ENCODE peak calls at places on chromosomes 5 and 9, in five cellular contexts. D, T, N, K and X are unnamed samples. For H3K4me1, the result is how much of the 10 kb centered on the place peaks cover.

GRCh38 chr9:107807183-107807582 is 317.6 kb upstream of the KLF4 start:
- DNase-seq in D (no peak), T (no peak), N (no peak), K (no peak), X (no peak)

GRCh38 chr9:14315754-14316573 is 2.0 kb upstream of the NFIB start:
- DNase-seq in D (peak), T (peak), N (peak), K (peak), X (peak)

GRCh38 chr9:88041447-88041846 is 67.1 kb upstream of the CDK20 start:
- DNase-seq in D (no peak), T (no peak), N (no peak), K (no peak), X (no peak)

GRCh38 chr9:20611751-20612287 is 10.5 kb downstream of the MLLT3 start:
- DNase-seq in D (no peak), T (no peak), N (no peak), K (no peak), X (no peak)

GRCh38 chr5:94113-94892 is 2.3 kb downstream of the PLEKHG4B start:
- DNase-seq in D (no peak), T (no peak), N (no peak), K (no peak), X (no peak)

GRCh38 chr5:125439243-125439642 is 692.8 kb upstream of the ZNF608 start:
- DNase-seq in D (no peak), T (no peak), N (no peak), K (no peak), X (no peak)

GRCh38 chr9:134848504-134848903 is 32.1 kb upstream of the FCN2 start:
- DNase-seq in D (no peak), T (no peak), N (no peak), K (no peak), X (no peak)

GRCh38 chr5:31937226-31937625 is 236.9 kb downstream of the GOLPH3 start:
- DNase-seq in D (no peak), T (no peak), N (no peak), K (no peak), X (no peak)

GRCh38 chr5:128109138-128109537 is 25.6 kb downstream of the SLC12A2 start:
- DNase-seq in D (no peak), T (no peak), N (no peak), K (peak), X (no peak)

GRCh38 chr5:147949711-147950573 is 43.6 kb upstream of the C5orf46 start:
- DNase-seq in D (no peak), T (no peak), N (no peak), K (no peak), X (no peak)

GRCh38 chr9:116155700-116156045 is 2.1 kb downstream of the PAPPA start:
- DNase-seq in D (no peak), T (no peak), N (no peak), K (no peak), X (no peak)

GRCh38 chr5:115542651-115543364 is 1.8 kb downstream of the FEM1C start:
- DNase-seq in D (no peak), T (no peak), N (no peak), K (no peak), X (no peak)
- H3K4me1 ChIP-seq in D (under half), T (under half), N (under half), K (half or more), X (half or more)

GRCh38 chr5:95283022-95283615 is 1.8 kb downstream of the MCTP1 start:
- DNase-seq in D (no peak), T (no peak), N (no peak), K (no peak), X (no peak)
- H3K4me3 ChIP-seq in D (no peak), T (peak), N (no peak), K (peak), X (peak)

GRCh38 chr5:93583799-93584530 is 943 bp downstream of the NR2F1 start:
- DNase-seq in D (peak), T (no peak), N (no peak), K (no peak), X (peak)
- H3K27ac ChIP-seq in D (no peak), T (peak), N (peak), K (no peak), X (peak)

GRCh38 chr5:56155085-56155484 is 78.0 kb downstream of the ANKRD55 start:
- DNase-seq in D (no peak), T (no peak), N (no peak), K (no peak), X (no peak)
- H3K4me1 ChIP-seq in D (under half), T (under half), N (under half), K (under half), X (half or more)